ENCODE peak calls at places on chromosomes 12 and 14, in four cellular contexts. One of them, this sample, is unnamed.
A peak's percentile ranks its signal among the peaks of the same experiment; 100 is the strongest.

GRCh38 chr14:49953196-49953595 is 60.3 kb downstream of the ARF6 start:
- DNase-seq in stomach: no peak
- DNase-seq in HL-60: no peak
- DNase-seq in A673: no peak
- DNase-seq in this sample: no peak

GRCh38 chr12:78392918-78393317 is 471.7 kb upstream of the SYT1 start:
- DNase-seq in HL-60: no peak
- DNase-seq in A673: peak; percentile 77
- DNase-seq in stomach: no peak
- DNase-seq in this sample: no peak

GRCh38 chr12:123916729-123917128 is 55.9 kb downstream of the CCDC92 start:
- DNase-seq in A673: no peak
- DNase-seq in HL-60: no peak
- DNase-seq in stomach: no peak
- DNase-seq in this sample: no peak

GRCh38 chr12:6199531-6200265 is 502 bp upstream of the CD9 start:
- DNase-seq in HL-60: no peak
- DNase-seq in A673: no peak
- DNase-seq in stomach: no peak
- DNase-seq in this sample: peak; percentile 58

GRCh38 chr12:122895290-122895689 is 634 bp downstream of the VPS37B start:
- DNase-seq in HL-60: no peak
- DNase-seq in stomach: no peak
- DNase-seq in A673: no peak
- DNase-seq in this sample: no peak

GRCh38 chr14:60161176-60162107 is 3.8 kb downstream of the DHRS7 start:
- DNase-seq in HL-60: peak; percentile 85
- DNase-seq in stomach: no peak
- DNase-seq in A673: no peak
- DNase-seq in this sample: no peak

GRCh38 chr12:126547905-126548304 is 1482.7 kb downstream of the AACS start:
- DNase-seq in HL-60: no peak
- DNase-seq in A673: no peak
- DNase-seq in stomach: no peak
- DNase-seq in this sample: no peak

GRCh38 chr12:119479121-119479561 is 114.4 kb upstream of the TMEM233 start:
- DNase-seq in A673: peak; percentile 46
- DNase-seq in HL-60: no peak
- DNase-seq in stomach: no peak
- DNase-seq in this sample: peak; percentile 19

GRCh38 chr12:15209782-15210181 is 11.4 kb downstream of the RERG start:
- DNase-seq in A673: no peak
- DNase-seq in HL-60: no peak
- DNase-seq in stomach: no peak
- DNase-seq in this sample: no peak

GRCh38 chr12:121697093-121697698 is 15.4 kb upstream of the TMEM120B start:
- DNase-seq in A673: peak; percentile 72
- DNase-seq in HL-60: no peak
- DNase-seq in stomach: no peak
- DNase-seq in this sample: peak; percentile 10

GRCh38 chr12:53299101-53299453 is 418 bp upstream of the MYG1 start:
- DNase-seq in A673: peak; percentile 17
- DNase-seq in stomach: no peak
- DNase-seq in HL-60: peak; percentile 90
- DNase-seq in this sample: no peak

GRCh38 chr12:56128669-56129209 is 672 bp downstream of the ESYT1 start:
- DNase-seq in A673: peak; percentile 51
- DNase-seq in stomach: no peak
- DNase-seq in HL-60: peak; percentile 14
- DNase-seq in this sample: peak; percentile 75

GRCh38 chr12:106841471-106842302 is 67.2 kb downstream of the RIC8B start:
- DNase-seq in A673: peak; percentile 73
- DNase-seq in stomach: no peak
- DNase-seq in HL-60: peak; percentile 20
- DNase-seq in this sample: no peak

DNA sequence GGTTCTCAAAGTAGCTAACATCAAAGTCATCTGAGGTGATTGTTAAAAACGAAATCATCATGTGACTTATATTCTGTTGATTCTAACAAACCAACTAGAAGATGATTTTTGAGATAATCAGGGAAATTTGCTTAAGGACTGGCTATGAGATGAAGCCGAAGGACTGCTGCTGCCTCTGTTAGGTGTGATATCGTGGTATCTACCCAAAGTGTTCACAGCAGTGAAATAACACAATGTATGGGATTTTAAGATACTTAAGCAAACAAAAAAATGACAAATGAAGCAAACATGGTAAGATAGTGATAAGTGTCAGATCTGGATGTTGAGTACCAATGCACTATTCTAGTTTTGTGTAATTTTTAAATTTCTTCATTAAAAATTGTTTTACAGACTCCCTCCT is 59.1 kb downstream of the GXYLT1 start:
- DNase-seq in stomach: no peak
- DNase-seq in HL-60: no peak
- DNase-seq in A673: no peak
- DNase-seq in this sample: no peak
- H3K27ac ChIP-seq in stomach: no peak overlapping the region
- H3K27ac ChIP-seq in HL-60: no peak overlapping the region
- H3K27ac ChIP-seq in A673: no peak overlapping the region
- H3K27ac ChIP-seq in this sample: no peak overlapping the region

GRCh38 chr12:111398530-111398929 is 7.2 kb upstream of the SH2B3 start:
- DNase-seq in A673: peak; percentile 72
- DNase-seq in stomach: no peak
- DNase-seq in HL-60: no peak
- DNase-seq in this sample: no peak

GRCh38 chr12:111396726-111397445 is 8.8 kb upstream of the SH2B3 start:
- DNase-seq in HL-60: peak; percentile 82
- DNase-seq in A673: peak; percentile 95
- DNase-seq in stomach: peak; percentile 89
- DNase-seq in this sample: peak; percentile 88

GRCh38 chr12:111404362-111405148 is 1.2 kb upstream of the SH2B3 start:
- DNase-seq in HL-60: no peak
- DNase-seq in stomach: no peak
- DNase-seq in A673: peak; percentile 93
- DNase-seq in this sample: peak; percentile 61

GRCh38 chr12:111405149-111405855 is 421 bp upstream of the SH2B3 start:
- DNase-seq in HL-60: peak; percentile 97
- DNase-seq in A673: peak; percentile 99
- DNase-seq in stomach: peak; percentile 97
- DNase-seq in this sample: peak; percentile 95

GRCh38 chr12:111401167-111401605 is 4.5 kb upstream of the SH2B3 start:
- DNase-seq in stomach: no peak
- DNase-seq in A673: peak; percentile 37
- DNase-seq in HL-60: no peak
- DNase-seq in this sample: no peak
- H3K27ac ChIP-seq in stomach: no peak overlapping the region
- H3K27ac ChIP-seq in A673: peak overlapping the region; percentile 98
- H3K27ac ChIP-seq in HL-60: no peak overlapping the region
- H3K27ac ChIP-seq in this sample: no peak overlapping the region

GRCh38 chr12:105256011-105256410 is 20.0 kb upstream of the APPL2 start:
- DNase-seq in HL-60: no peak
- DNase-seq in A673: no peak
- DNase-seq in stomach: no peak
- DNase-seq in this sample: no peak
- H3K27ac ChIP-seq in HL-60: no peak overlapping the region
- H3K27ac ChIP-seq in A673: no peak overlapping the region
- H3K27ac ChIP-seq in stomach: no peak overlapping the region
- H3K27ac ChIP-seq in this sample: no peak overlapping the region

DNA sequence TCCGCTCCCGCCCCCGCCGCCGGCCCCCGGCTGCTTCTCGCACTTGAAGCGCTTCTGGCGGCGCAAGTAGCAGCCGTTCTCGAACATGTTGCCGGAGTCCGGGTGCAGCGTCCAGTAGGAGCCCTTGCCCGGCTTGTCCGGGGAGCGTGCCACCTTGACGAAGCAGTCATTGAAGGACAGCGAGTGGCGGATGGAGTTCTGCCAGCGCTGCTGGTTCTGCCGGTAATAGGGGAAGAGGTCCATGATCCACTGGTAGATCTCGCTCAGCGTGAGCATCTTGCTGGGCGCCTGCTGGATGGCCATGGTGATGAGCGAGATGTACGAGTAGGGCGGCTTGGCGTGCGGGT is 3.1 kb downstream of the FOXA1 start:
- DNase-seq in stomach: peak; percentile 64
- DNase-seq in HL-60: no peak
- DNase-seq in A673: no peak
- DNase-seq in this sample: no peak
- H3K27ac ChIP-seq in stomach: peak overlapping the region; percentile 95
- H3K27ac ChIP-seq in HL-60: no peak overlapping the region
- H3K27ac ChIP-seq in A673: no peak overlapping the region
- H3K27ac ChIP-seq in this sample: no peak overlapping the region

GRCh38 chr14:54629183-54629582 is 62.3 kb downstream of the SAMD4A start:
- DNase-seq in stomach: no peak
- DNase-seq in HL-60: no peak
- DNase-seq in A673: no peak
- DNase-seq in this sample: no peak
- H3K27ac ChIP-seq in stomach: peak overlapping the region; percentile 82
- H3K27ac ChIP-seq in HL-60: no peak overlapping the region
- H3K27ac ChIP-seq in A673: no peak overlapping the region
- H3K27ac ChIP-seq in this sample: no peak overlapping the region

GRCh38 chr12:57465747-57466505 is 6.3 kb downstream of the GLI1 start:
- DNase-seq in A673: no peak
- DNase-seq in HL-60: no peak
- DNase-seq in stomach: no peak
- DNase-seq in this sample: no peak
- H3K27ac ChIP-seq in A673: no peak overlapping the region
- H3K27ac ChIP-seq in HL-60: no peak overlapping the region
- H3K27ac ChIP-seq in stomach: no peak overlapping the region
- H3K27ac ChIP-seq in this sample: no peak overlapping the region

GRCh38 chr12:120680165-120680738 is 6.7 kb upstream of the MLEC start:
- DNase-seq in A673: no peak
- DNase-seq in stomach: no peak
- DNase-seq in HL-60: peak; percentile 22
- DNase-seq in this sample: no peak

GRCh38 chr12:120674172-120674571 is 12.8 kb upstream of the MLEC start:
- DNase-seq in A673: no peak
- DNase-seq in stomach: no peak
- DNase-seq in HL-60: no peak
- DNase-seq in this sample: no peak

GRCh38 chr12:120678572-120678971 is 8.4 kb upstream of the MLEC start:
- DNase-seq in stomach: no peak
- DNase-seq in A673: no peak
- DNase-seq in HL-60: no peak
- DNase-seq in this sample: no peak

DNA sequence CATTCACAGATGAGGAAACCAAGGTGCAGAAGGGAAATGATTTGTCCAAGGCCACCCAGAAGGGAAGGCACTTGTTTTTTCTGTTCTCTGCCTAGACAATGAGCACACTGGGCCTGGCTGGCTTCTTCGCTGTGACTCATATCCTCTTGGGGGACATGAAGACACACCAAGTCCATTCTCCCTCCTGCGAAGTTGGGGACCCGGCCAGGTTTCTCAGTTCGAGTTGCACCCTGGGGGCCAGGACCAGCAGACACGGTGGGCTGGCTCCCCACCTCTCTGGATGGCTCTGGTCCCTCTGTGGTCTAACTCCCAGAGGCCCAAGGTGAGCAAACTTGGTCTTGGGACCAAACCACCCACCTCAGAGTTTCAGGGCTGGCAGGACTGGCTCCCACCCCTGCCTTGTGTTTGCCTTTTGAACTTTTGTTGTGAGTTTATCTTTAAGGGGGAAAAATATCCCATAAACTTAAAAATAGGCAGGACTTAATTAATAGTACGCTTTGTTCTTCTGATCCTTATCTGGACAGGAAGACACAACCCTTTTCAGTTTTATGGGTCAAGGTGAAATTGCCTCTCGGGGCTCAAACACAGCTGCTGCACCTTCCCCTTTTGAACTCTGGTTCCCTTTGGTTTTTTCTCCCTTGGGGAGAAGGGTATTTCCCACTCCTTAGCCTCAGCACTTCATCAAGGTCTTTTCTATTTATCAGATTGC is 9.0 kb upstream of the MLEC start:
- DNase-seq in stomach: no peak
- DNase-seq in A673: peak; percentile 60
- DNase-seq in HL-60: peak; percentile 13
- DNase-seq in this sample: peak; percentile 66
- H3K27ac ChIP-seq in stomach: peak overlapping the region; percentile 51
- H3K27ac ChIP-seq in A673: no peak overlapping the region
- H3K27ac ChIP-seq in HL-60: no peak overlapping the region
- H3K27ac ChIP-seq in this sample: peak overlapping the region; percentile 65

DNA sequence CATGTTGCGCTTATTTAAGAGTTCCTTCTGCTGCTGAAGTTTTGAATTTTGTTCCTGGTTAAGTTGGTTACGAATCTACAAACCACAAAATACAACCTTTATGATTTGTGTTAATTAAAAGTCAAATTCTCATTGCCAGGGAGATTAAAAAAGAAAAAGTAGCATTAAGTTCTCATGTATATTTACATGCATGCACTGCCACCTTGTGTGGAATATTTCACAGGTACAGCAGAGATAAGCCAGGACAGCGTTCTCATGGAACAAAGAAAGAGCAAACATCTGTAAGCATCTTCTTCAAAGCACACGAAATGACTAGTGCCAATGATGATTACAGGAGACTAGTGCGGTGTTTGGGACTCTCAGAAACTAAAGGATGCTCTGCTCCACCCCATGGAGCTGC is 34.2 kb downstream of the ZFYVE21 start:
- DNase-seq in stomach: no peak
- DNase-seq in HL-60: no peak
- DNase-seq in A673: no peak
- DNase-seq in this sample: no peak
- H3K27ac ChIP-seq in stomach: no peak overlapping the region
- H3K27ac ChIP-seq in HL-60: no peak overlapping the region
- H3K27ac ChIP-seq in A673: no peak overlapping the region
- H3K27ac ChIP-seq in this sample: no peak overlapping the region

GRCh38 chr14:72498646-72499045 is 395.3 kb downstream of the DPF3 start:
- DNase-seq in stomach: no peak
- DNase-seq in A673: no peak
- DNase-seq in HL-60: no peak
- DNase-seq in this sample: no peak
- H3K27ac ChIP-seq in stomach: no peak overlapping the region
- H3K27ac ChIP-seq in A673: no peak overlapping the region
- H3K27ac ChIP-seq in HL-60: no peak overlapping the region
- H3K27ac ChIP-seq in this sample: no peak overlapping the region

This sample was measured in right cardiac atrium.